ENCODE peak calls at places on chromosomes 7 and 10, in ten cellular contexts. P, H, N, K, V, E, F, O, G and X are unnamed samples.

GRCh38 chr7:95579318-95579717 is 17.0 kb downstream of the PDK4 start:
- DNase-seq in E (no peak), O (no peak), P (no peak), H (no peak), N (no peak), V (no peak), G (no peak), K (no peak), F (no peak), X (no peak)

GRCh38 chr7:27104244-27105149 is 2.0 kb upstream of the HOXA2 start:
- DNase-seq in E (no peak), H (no peak), P (no peak), V (no peak), K (no peak), G (no peak), F (no peak), O (no peak), N (no peak), X (no peak)

GRCh38 chr10:4708123-4708759 is 117.8 kb upstream of the AKR1E2 start:
- DNase-seq in F (no peak), E (no peak), O (no peak), K (no peak), N (no peak), V (no peak), P (peak; percentile 4), H (no peak), G (no peak), X (no peak)

GRCh38 chr10:42988517-42989395 is 88.1 kb upstream of the RET start:
- DNase-seq in K (no peak), F (no peak), O (no peak), E (no peak), N (no peak), V (no peak), H (no peak), G (no peak), P (no peak), X (no peak)

GRCh38 chr10:128708182-128708581 is 582.0 kb upstream of the MKI67 start:
- DNase-seq in O (no peak), F (no peak), N (no peak), H (no peak), P (no peak), E (no peak), K (no peak), G (no peak), V (no peak), X (no peak)

GRCh38 chr7:159013825-159014289 is 130.8 kb downstream of the VIPR2 start:
- DNase-seq in H (no peak), O (no peak), N (no peak), P (no peak), E (no peak), K (no peak), G (no peak), F (no peak), V (no peak), X (no peak)

GRCh38 chr7:119733480-119733879 is 539.5 kb upstream of the KCND2 start:
- DNase-seq in G (no peak), E (no peak), N (peak; percentile 9), P (no peak), K (no peak), F (no peak), O (no peak), H (no peak), V (peak; percentile 32), X (no peak)

GRCh38 chr7:83413831-83414230 is 235.1 kb downstream of the SEMA3E start:
- DNase-seq in N (peak; percentile 69), E (no peak), G (peak; percentile 73), O (no peak), K (no peak), H (no peak), P (no peak), V (peak; percentile 56), F (no peak), X (no peak)

GRCh38 chr7:4958477-4959301 is at the start of gene MMD2:
- DNase-seq in P (no peak), V (no peak), F (no peak), N (no peak), H (no peak), K (peak; percentile 24), O (no peak), G (no peak), E (no peak), X (no peak)

GRCh38 chr10:23525406-23525805 is 86.5 kb downstream of the OTUD1 start:
- DNase-seq in V (peak; percentile 55), K (no peak), O (no peak), N (peak; percentile 32), F (no peak), H (no peak), P (no peak), G (peak; percentile 19), E (no peak), X (peak; percentile 39)

GRCh38 chr7:101129603-101130117 is 2.8 kb downstream of the SERPINE1 start:
- DNase-seq in H (no peak), K (no peak), P (no peak), O (no peak), V (peak; percentile 51), E (no peak), G (no peak), F (no peak), N (no peak), X (no peak)

GRCh38 chr7:150715293-150715692 is 1.1 kb upstream of the GIMAP1 start:
- DNase-seq in G (no peak), P (peak; percentile 45), F (no peak), E (no peak), H (no peak), N (no peak), V (no peak), O (no peak), K (no peak), X (no peak)

GRCh38 chr10:78906734-78907385 is 161.9 kb upstream of the ZMIZ1 start:
- DNase-seq in P (no peak), K (no peak), O (no peak), V (no peak), N (no peak), E (no peak), H (no peak), G (no peak), F (no peak), X (no peak)

GRCh38 chr7:14761506-14762296 is 140.8 kb downstream of the DGKB start:
- DNase-seq in O (no peak), E (no peak), G (no peak), F (no peak), N (peak; percentile 92), V (peak; percentile 86), H (no peak), P (no peak), K (peak; percentile 89), X (peak; percentile 81)

GRCh38 chr10:4282496-4282895 is 497.5 kb upstream of the KLF6 start:
- DNase-seq in V (no peak), P (no peak), G (no peak), F (no peak), E (no peak), O (no peak), K (no peak), N (no peak), H (no peak), X (no peak)

GRCh38 chr10:131972474-131973071 is 9.2 kb downstream of the BNIP3 start:
- DNase-seq in E (peak; percentile 11), F (peak; percentile 19), G (no peak), P (no peak), V (peak; percentile 61), N (peak; percentile 69), H (no peak), O (no peak), K (no peak), X (peak; percentile 51)